ENCODE peak calls at places on chromosome 15, in eight cellular contexts. One of them, this sample, is unnamed. For H3K4me1, the result is how much of the 10 kb centered on the place peaks cover.

GRCh38 chr15:71916834-71917233 is 106.5 kb downstream of the NR2E3 start:
- DNase-seq in heart left ventricle: no peak
- DNase-seq in body of pancreas: no peak
- DNase-seq in upper lobe of right lung: no peak
- DNase-seq in DND-41: no peak
- DNase-seq in thoracic aorta: no peak
- DNase-seq in A549: no peak
- DNase-seq in left ventricle myocardium inferior: no peak
- DNase-seq in this sample: no peak

GRCh38 chr15:90213123-90213817 is 12.1 kb downstream of the SEMA4B start:
- DNase-seq in heart left ventricle: no peak
- DNase-seq in body of pancreas: peak
- DNase-seq in upper lobe of right lung: no peak
- DNase-seq in DND-41: no peak
- DNase-seq in thoracic aorta: no peak
- DNase-seq in A549: no peak
- DNase-seq in left ventricle myocardium inferior: no peak
- DNase-seq in this sample: no peak

GRCh38 chr15:82810863-82811421 is 1.5 kb downstream of the WHAMM start:
- DNase-seq in heart left ventricle: no peak
- DNase-seq in body of pancreas: no peak
- DNase-seq in upper lobe of right lung: no peak
- DNase-seq in DND-41: peak
- DNase-seq in thoracic aorta: no peak
- DNase-seq in A549: no peak
- DNase-seq in left ventricle myocardium inferior: no peak
- DNase-seq in this sample: no peak

GRCh38 chr15:101579766-101580165 is 72.4 kb downstream of the TM2D3 start:
- DNase-seq in heart left ventricle: no peak
- DNase-seq in body of pancreas: no peak
- DNase-seq in upper lobe of right lung: no peak
- DNase-seq in DND-41: no peak
- DNase-seq in thoracic aorta: no peak
- DNase-seq in A549: peak
- DNase-seq in left ventricle myocardium inferior: no peak
- DNase-seq in this sample: no peak

GRCh38 chr15:74245342-74245931 is 9.3 kb downstream of the CCDC33 start:
- DNase-seq in heart left ventricle: no peak
- DNase-seq in body of pancreas: no peak
- DNase-seq in upper lobe of right lung: no peak
- DNase-seq in DND-41: peak
- DNase-seq in thoracic aorta: no peak
- DNase-seq in A549: no peak
- DNase-seq in left ventricle myocardium inferior: no peak
- DNase-seq in this sample: peak

GRCh38 chr15:39140060-39140604 is 440.7 kb upstream of the THBS1 start:
- DNase-seq in heart left ventricle: no peak
- DNase-seq in body of pancreas: no peak
- DNase-seq in upper lobe of right lung: no peak
- DNase-seq in DND-41: no peak
- DNase-seq in thoracic aorta: no peak
- DNase-seq in A549: peak
- DNase-seq in left ventricle myocardium inferior: no peak
- DNase-seq in this sample: no peak

GRCh38 chr15:85137507-85138175 is 156.0 kb downstream of the PDE8A start:
- DNase-seq in heart left ventricle: no peak
- DNase-seq in body of pancreas: peak
- DNase-seq in upper lobe of right lung: no peak
- DNase-seq in DND-41: no peak
- DNase-seq in thoracic aorta: no peak
- DNase-seq in A549: no peak
- DNase-seq in left ventricle myocardium inferior: no peak
- DNase-seq in this sample: no peak

GRCh38 chr15:41494190-41494921 is 682 bp downstream of the ITPKA start:
- DNase-seq in heart left ventricle: no peak
- DNase-seq in body of pancreas: peak
- DNase-seq in upper lobe of right lung: peak
- DNase-seq in DND-41: peak
- DNase-seq in thoracic aorta: no peak
- DNase-seq in A549: peak
- DNase-seq in left ventricle myocardium inferior: no peak
- DNase-seq in this sample: peak

GRCh38 chr15:45143946-45144345 is 14.2 kb downstream of the DUOX1 start:
- DNase-seq in heart left ventricle: no peak
- DNase-seq in body of pancreas: no peak
- DNase-seq in upper lobe of right lung: peak
- DNase-seq in DND-41: no peak
- DNase-seq in thoracic aorta: no peak
- DNase-seq in A549: no peak
- DNase-seq in left ventricle myocardium inferior: no peak
- DNase-seq in this sample: no peak

GRCh38 chr15:34084086-34084485 is 17.6 kb downstream of the EMC7 start:
- DNase-seq in heart left ventricle: no peak
- DNase-seq in body of pancreas: no peak
- DNase-seq in upper lobe of right lung: no peak
- DNase-seq in DND-41: no peak
- DNase-seq in thoracic aorta: no peak
- DNase-seq in A549: no peak
- DNase-seq in left ventricle myocardium inferior: no peak
- DNase-seq in this sample: no peak

GRCh38 chr15:90956551-90957104 is 1.9 kb downstream of the RCCD1 start:
- DNase-seq in heart left ventricle: peak
- DNase-seq in body of pancreas: peak
- DNase-seq in upper lobe of right lung: peak
- DNase-seq in DND-41: no peak
- DNase-seq in thoracic aorta: no peak
- DNase-seq in A549: peak
- DNase-seq in left ventricle myocardium inferior: peak
- DNase-seq in this sample: peak

GRCh38 chr15:71397377-71397776 is 282.1 kb downstream of the THSD4 start:
- DNase-seq in heart left ventricle: no peak
- DNase-seq in body of pancreas: no peak
- DNase-seq in upper lobe of right lung: peak
- DNase-seq in DND-41: no peak
- DNase-seq in thoracic aorta: no peak
- DNase-seq in A549: no peak
- DNase-seq in left ventricle myocardium inferior: no peak
- DNase-seq in this sample: no peak

GRCh38 chr15:100468265-100468664 is 60.5 kb downstream of the CERS3 start:
- DNase-seq in heart left ventricle: no peak
- DNase-seq in body of pancreas: peak
- DNase-seq in upper lobe of right lung: no peak
- DNase-seq in DND-41: no peak
- DNase-seq in thoracic aorta: no peak
- DNase-seq in A549: no peak
- DNase-seq in left ventricle myocardium inferior: peak
- DNase-seq in this sample: no peak

GRCh38 chr15:31156808-31157207 is 55.3 kb upstream of the TRPM1 start:
- DNase-seq in heart left ventricle: no peak
- DNase-seq in body of pancreas: no peak
- DNase-seq in upper lobe of right lung: no peak
- DNase-seq in DND-41: no peak
- DNase-seq in thoracic aorta: no peak
- DNase-seq in A549: no peak
- DNase-seq in left ventricle myocardium inferior: no peak
- DNase-seq in this sample: no peak
- H3K27ac ChIP-seq in heart left ventricle: no peak
- H3K27ac ChIP-seq in body of pancreas: no peak
- H3K27ac ChIP-seq in upper lobe of right lung: no peak
- H3K27ac ChIP-seq in DND-41: no peak
- H3K27ac ChIP-seq in thoracic aorta: no peak
- H3K27ac ChIP-seq in A549: no peak
- H3K27ac ChIP-seq in left ventricle myocardium inferior: no peak
- H3K27ac ChIP-seq in this sample: no peak

GRCh38 chr15:69725210-69725609 is 272.6 kb downstream of the RPLP1 start:
- DNase-seq in heart left ventricle: no peak
- DNase-seq in body of pancreas: no peak
- DNase-seq in upper lobe of right lung: no peak
- DNase-seq in DND-41: no peak
- DNase-seq in thoracic aorta: no peak
- DNase-seq in A549: no peak
- DNase-seq in left ventricle myocardium inferior: no peak
- DNase-seq in this sample: no peak

GRCh38 chr15:69725957-69726356 is 273.3 kb downstream of the RPLP1 start:
- DNase-seq in heart left ventricle: no peak
- DNase-seq in body of pancreas: no peak
- DNase-seq in upper lobe of right lung: no peak
- DNase-seq in DND-41: no peak
- DNase-seq in thoracic aorta: no peak
- DNase-seq in A549: no peak
- DNase-seq in left ventricle myocardium inferior: peak
- DNase-seq in this sample: no peak

GRCh38 chr15:69722924-69723323 is 270.3 kb downstream of the RPLP1 start:
- DNase-seq in heart left ventricle: no peak
- DNase-seq in body of pancreas: no peak
- DNase-seq in upper lobe of right lung: no peak
- DNase-seq in DND-41: no peak
- DNase-seq in thoracic aorta: no peak
- DNase-seq in A549: no peak
- DNase-seq in left ventricle myocardium inferior: no peak
- DNase-seq in this sample: no peak

GRCh38 chr15:69723404-69724097 is 270.9 kb downstream of the RPLP1 start:
- DNase-seq in heart left ventricle: no peak
- DNase-seq in body of pancreas: no peak
- DNase-seq in upper lobe of right lung: no peak
- DNase-seq in DND-41: no peak
- DNase-seq in thoracic aorta: no peak
- DNase-seq in A549: no peak
- DNase-seq in left ventricle myocardium inferior: peak
- DNase-seq in this sample: no peak

GRCh38 chr15:69724331-69724730 is 271.7 kb downstream of the RPLP1 start:
- DNase-seq in heart left ventricle: no peak
- DNase-seq in body of pancreas: no peak
- DNase-seq in upper lobe of right lung: no peak
- DNase-seq in DND-41: no peak
- DNase-seq in thoracic aorta: no peak
- DNase-seq in A549: no peak
- DNase-seq in left ventricle myocardium inferior: no peak
- DNase-seq in this sample: no peak
- TF ChIP-seq CTCF in heart left ventricle: no peak
- TF ChIP-seq CTCF in body of pancreas: no peak
- TF ChIP-seq CTCF in upper lobe of right lung: no peak
- TF ChIP-seq CTCF in DND-41: no peak
- TF ChIP-seq CTCF in thoracic aorta: no peak
- TF ChIP-seq CTCF in A549: no peak
- TF ChIP-seq CTCF in left ventricle myocardium inferior: no peak
- TF ChIP-seq CTCF in this sample: no peak

DNA sequence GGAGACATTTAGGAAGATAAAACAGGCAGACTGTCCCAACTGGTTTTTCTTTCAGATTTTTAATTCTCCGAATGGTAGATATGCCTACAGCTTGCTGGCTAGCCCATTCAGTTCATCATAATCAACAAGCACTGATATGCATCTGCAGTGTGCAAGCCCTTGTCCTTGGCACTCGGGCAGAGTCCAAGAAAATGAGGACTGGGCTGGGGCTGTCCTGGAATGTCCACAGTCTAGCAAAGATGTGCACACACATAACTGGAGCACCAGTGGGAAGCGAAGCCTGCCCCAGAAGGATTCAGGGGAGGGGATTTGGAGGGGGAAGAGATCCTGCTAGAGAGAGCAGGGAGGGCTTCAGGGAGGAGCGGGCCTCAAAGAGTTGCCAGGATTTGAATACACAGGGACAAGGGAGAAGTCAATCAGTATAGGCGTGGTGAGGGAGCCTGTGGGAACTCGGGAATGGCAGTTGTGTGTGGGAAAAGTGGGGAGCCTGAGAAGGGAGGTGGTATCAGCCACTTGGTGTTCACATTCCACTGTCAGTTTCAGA is 8.7 kb downstream of the FAH start:
- DNase-seq in heart left ventricle: no peak
- DNase-seq in body of pancreas: no peak
- DNase-seq in upper lobe of right lung: no peak
- DNase-seq in DND-41: no peak
- DNase-seq in thoracic aorta: no peak
- DNase-seq in A549: no peak
- DNase-seq in left ventricle myocardium inferior: no peak
- DNase-seq in this sample: no peak
- H3K4me1 ChIP-seq in heart left ventricle: under half
- H3K4me1 ChIP-seq in body of pancreas: under half
- H3K4me1 ChIP-seq in upper lobe of right lung: under half
- H3K4me1 ChIP-seq in DND-41: under half
- H3K4me1 ChIP-seq in thoracic aorta: under half
- H3K4me1 ChIP-seq in A549: under half
- H3K4me1 ChIP-seq in left ventricle myocardium inferior: under half
- H3K4me1 ChIP-seq in this sample: under half

GRCh38 chr15:38049876-38050275 is 115.4 kb downstream of the TMCO5A start:
- DNase-seq in heart left ventricle: no peak
- DNase-seq in body of pancreas: no peak
- DNase-seq in upper lobe of right lung: no peak
- DNase-seq in DND-41: no peak
- DNase-seq in thoracic aorta: no peak
- DNase-seq in A549: no peak
- DNase-seq in left ventricle myocardium inferior: no peak
- DNase-seq in this sample: no peak
- H3K27ac ChIP-seq in heart left ventricle: no peak
- H3K27ac ChIP-seq in body of pancreas: no peak
- H3K27ac ChIP-seq in upper lobe of right lung: no peak
- H3K27ac ChIP-seq in DND-41: no peak
- H3K27ac ChIP-seq in thoracic aorta: no peak
- H3K27ac ChIP-seq in A549: no peak
- H3K27ac ChIP-seq in left ventricle myocardium inferior: no peak
- H3K27ac ChIP-seq in this sample: no peak

GRCh38 chr15:57665939-57666338 is 40.6 kb upstream of the POLR2M start:
- DNase-seq in heart left ventricle: no peak
- DNase-seq in body of pancreas: no peak
- DNase-seq in upper lobe of right lung: no peak
- DNase-seq in DND-41: no peak
- DNase-seq in thoracic aorta: no peak
- DNase-seq in A549: no peak
- DNase-seq in left ventricle myocardium inferior: no peak
- DNase-seq in this sample: no peak

GRCh38 chr15:57665187-57665586 is 41.3 kb upstream of the POLR2M start:
- DNase-seq in heart left ventricle: no peak
- DNase-seq in body of pancreas: no peak
- DNase-seq in upper lobe of right lung: no peak
- DNase-seq in DND-41: no peak
- DNase-seq in thoracic aorta: no peak
- DNase-seq in A549: no peak
- DNase-seq in left ventricle myocardium inferior: no peak
- DNase-seq in this sample: no peak

GRCh38 chr15:57663262-57663661 is 43.3 kb upstream of the POLR2M start:
- DNase-seq in heart left ventricle: no peak
- DNase-seq in body of pancreas: no peak
- DNase-seq in upper lobe of right lung: no peak
- DNase-seq in DND-41: no peak
- DNase-seq in thoracic aorta: no peak
- DNase-seq in A549: no peak
- DNase-seq in left ventricle myocardium inferior: no peak
- DNase-seq in this sample: no peak

GRCh38 chr15:57668074-57668473 is 38.4 kb upstream of the POLR2M start:
- DNase-seq in heart left ventricle: no peak
- DNase-seq in body of pancreas: no peak
- DNase-seq in upper lobe of right lung: no peak
- DNase-seq in DND-41: no peak
- DNase-seq in thoracic aorta: no peak
- DNase-seq in A549: no peak
- DNase-seq in left ventricle myocardium inferior: no peak
- DNase-seq in this sample: no peak

GRCh38 chr15:57667171-57667924 is 39.2 kb upstream of the POLR2M start:
- DNase-seq in heart left ventricle: no peak
- DNase-seq in body of pancreas: peak
- DNase-seq in upper lobe of right lung: no peak
- DNase-seq in DND-41: no peak
- DNase-seq in thoracic aorta: no peak
- DNase-seq in A549: peak
- DNase-seq in left ventricle myocardium inferior: no peak
- DNase-seq in this sample: no peak
- TF ChIP-seq CTCF in heart left ventricle: peak
- TF ChIP-seq CTCF in body of pancreas: peak
- TF ChIP-seq CTCF in upper lobe of right lung: peak
- TF ChIP-seq CTCF in DND-41: peak
- TF ChIP-seq CTCF in thoracic aorta: peak
- TF ChIP-seq CTCF in A549: peak
- TF ChIP-seq CTCF in left ventricle myocardium inferior: peak
- TF ChIP-seq CTCF in this sample: peak

This sample was measured in CD8-positive, alpha-beta T cell.